ENCODE peak calls at places on chromosomes 1 and 21, in four cellular contexts. V, N, S and I are unnamed samples.

GRCh38 chr1:1259948-1260614 is 13.6 kb upstream of the C1QTNF12 start:
- DNase-seq in V (no peak), N (peak; percentile 84), S (no peak), I (peak; percentile 57)

GRCh38 chr1:7363481-7363880 is 407.6 kb upstream of the VAMP3 start:
- DNase-seq in V (no peak), S (no peak), N (no peak), I (peak; percentile 56)

GRCh38 chr1:20250346-20250989 is 40.2 kb upstream of the VWA5B1 start:
- DNase-seq in N (peak; percentile 66), V (peak; percentile 64), S (no peak), I (no peak)

GRCh38 chr1:200342511-200343400 is 67.1 kb downstream of the ZNF281 start:
- DNase-seq in N (no peak), V (no peak), S (no peak), I (no peak)

GRCh38 chr1:204578867-204579664 is 62.9 kb downstream of the MDM4 start:
- DNase-seq in N (peak; percentile 74), V (peak; percentile 71), S (peak; percentile 62), I (peak; percentile 36)

GRCh38 chr1:204506091-204506968 is 9.9 kb upstream of the MDM4 start:
- DNase-seq in S (peak; percentile 78), V (peak; percentile 87), N (peak; percentile 83), I (peak; percentile 55)

GRCh38 chr1:77605246-77606026 is 77.0 kb downstream of the ZZZ3 start:
- DNase-seq in V (peak; percentile 77), N (peak; percentile 82), S (peak; percentile 80), I (peak; percentile 62)

GRCh38 chr1:36151845-36152203 is 2.5 kb upstream of the TRAPPC3 start:
- DNase-seq in V (no peak), N (peak; percentile 69), S (no peak), I (no peak)

GRCh38 chr21:35066824-35067223 is 17.7 kb upstream of the RUNX1 start:
- DNase-seq in V (no peak), N (no peak), S (no peak), I (no peak)

GRCh38 chr1:113874017-113874879 is 2.7 kb upstream of the PTPN22 start:
- DNase-seq in N (no peak), S (no peak), V (no peak), I (no peak)

GRCh38 chr1:14815175-14815882 is 216.8 kb downstream of the KAZN start:
- DNase-seq in V (no peak), S (no peak), N (no peak), I (no peak)

GRCh38 chr1:119718969-119719368 is 7.2 kb downstream of the PHGDH start:
- DNase-seq in V (no peak), S (no peak), N (no peak), I (no peak)

GRCh38 chr1:23403038-23403336 is 21.6 kb downstream of the TCEA3 start:
- DNase-seq in S (no peak), N (no peak), V (no peak), I (no peak)

GRCh38 chr21:43600642-43601397 is 58.5 kb downstream of the HSF2BP start:
- DNase-seq in S (no peak), V (no peak), N (no peak), I (no peak)

GRCh38 chr1:22639286-22639685 is 2.9 kb downstream of the C1QA start:
- DNase-seq in N (peak; percentile 75), S (no peak), V (no peak), I (peak; percentile 27)

GRCh38 chr1:8096105-8097011 is 70.2 kb upstream of the ERRFI1 start:
- DNase-seq in V (no peak), N (no peak), S (no peak), I (no peak)

GRCh38 chr1:25204797-25205441 is 27.4 kb downstream of the SYF2 start:
- DNase-seq in N (peak; percentile 6), S (no peak), V (peak; percentile 41), I (no peak)

GRCh38 chr1:2944705-2945104 is 76.6 kb upstream of the ACTRT2 start:
- DNase-seq in S (no peak), V (peak; percentile 7), N (no peak), I (no peak)

GRCh38 chr1:2941907-2942306 is 79.4 kb upstream of the ACTRT2 start:
- DNase-seq in S (peak; percentile 48), V (peak; percentile 36), N (no peak), I (no peak)

GRCh38 chr1:2942410-2942809 is 78.9 kb upstream of the ACTRT2 start:
- DNase-seq in N (no peak), V (peak; percentile 57), S (peak; percentile 56), I (no peak)

GRCh38 chr1:2945821-2946231 is 75.4 kb upstream of the ACTRT2 start:
- DNase-seq in S (peak; percentile 51), V (peak; percentile 53), N (no peak), I (no peak)

DNA sequence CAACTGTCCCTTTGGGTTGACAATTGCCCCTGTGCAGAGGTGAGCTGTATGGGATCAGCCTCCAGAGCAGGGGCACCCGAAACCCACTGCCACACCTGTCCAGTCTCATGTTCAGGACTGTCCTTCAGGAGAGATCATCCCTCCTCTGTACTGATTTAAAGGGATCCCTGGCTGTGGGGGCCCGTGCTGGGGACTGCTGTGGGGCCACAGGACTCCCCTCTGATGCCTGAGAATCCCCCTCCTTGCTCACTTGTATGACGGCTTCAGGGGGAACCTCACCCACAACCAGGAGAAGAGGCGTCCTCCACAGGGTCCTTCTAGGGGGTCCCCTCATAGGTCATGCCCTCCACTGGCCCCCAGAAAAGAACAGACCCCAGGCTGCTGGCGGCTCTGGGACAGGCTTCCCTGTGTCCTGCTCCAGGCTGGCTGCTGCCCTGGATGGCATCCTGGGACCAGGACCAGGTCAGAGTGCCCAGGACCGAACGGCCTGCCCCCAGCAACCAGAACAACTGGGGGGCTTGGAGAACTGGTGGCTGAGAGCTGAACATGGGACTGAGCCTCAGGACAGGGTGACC is 77.5 kb upstream of the ACTRT2 start:
- DNase-seq in S (peak; percentile 51), V (peak; percentile 18), N (no peak), I (no peak)
- H3K9me3 ChIP-seq in S (peaks cover 17% of the 10 kb centered on the region), V (no peaks in the 10 kb centered on the region), N (no peaks in the 10 kb centered on the region), I (peaks cover 31% of the 10 kb centered on the region)

DNA sequence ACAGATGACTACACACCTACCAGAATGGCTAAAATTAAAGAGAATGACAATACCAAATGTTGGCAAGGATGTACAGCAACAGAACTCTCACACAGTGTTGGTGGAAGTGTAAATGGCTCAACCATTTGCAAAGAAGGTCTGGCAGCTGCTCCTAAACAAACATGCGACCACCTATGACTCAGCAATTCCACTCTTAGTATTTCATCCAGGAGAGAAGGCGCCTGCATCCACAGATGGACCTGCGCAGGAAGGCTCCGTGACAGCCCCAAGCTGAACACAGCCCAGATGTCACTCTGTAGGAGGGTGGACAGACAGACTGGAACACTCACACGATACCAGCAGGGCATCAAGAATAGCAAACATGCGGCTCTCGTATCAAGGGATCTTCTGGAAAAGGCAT is 6.7 kb downstream of the PTTG1IP start:
- DNase-seq in N (peak; percentile 24), V (no peak), S (no peak), I (no peak)
- H3K4me3 ChIP-seq in N (no peak overlapping the region), V (no peak overlapping the region), S (no peak overlapping the region), I (peak overlapping the region; percentile 10)

DNA sequence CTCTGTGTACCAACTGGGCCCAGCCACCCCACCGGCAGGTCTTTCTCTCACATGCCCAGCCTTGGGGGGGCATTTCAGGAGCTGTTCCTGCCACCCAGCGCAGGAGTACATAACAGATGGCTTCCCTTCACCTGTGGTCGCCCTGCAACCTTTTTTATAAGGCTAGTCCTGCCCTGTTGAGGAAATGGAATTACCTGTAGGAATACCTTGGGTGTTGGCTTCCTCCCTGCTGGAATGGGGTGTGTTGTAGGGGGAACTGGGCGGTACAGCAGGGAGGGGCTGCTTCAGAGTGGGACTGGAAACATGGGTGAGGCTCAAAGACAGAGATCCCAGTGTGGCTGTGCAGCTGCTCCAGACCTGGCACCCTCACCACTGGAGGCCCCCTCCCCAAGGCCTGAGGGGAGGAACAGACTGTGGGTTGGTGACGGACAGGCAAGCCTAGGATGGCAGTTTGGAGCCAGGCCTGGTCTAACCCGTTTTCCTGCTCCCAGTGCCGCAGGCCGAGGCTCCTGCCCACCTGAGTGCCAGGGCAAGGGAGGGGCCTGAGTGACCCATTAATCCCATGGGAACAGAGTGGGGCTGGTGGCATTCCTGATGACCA is 4.4 kb downstream of the EFNA3 start:
- DNase-seq in S (no peak), N (peak; percentile 36), V (peak; percentile 62), I (no peak)
- H3K27me3 ChIP-seq in S (peaks cover 9% of the 10 kb centered on the region), N (no peaks in the 10 kb centered on the region), V (peaks cover 58% of the 10 kb centered on the region), I (peaks cover 60% of the 10 kb centered on the region)

GRCh38 chr1:247111259-247111635 is 7.1 kb upstream of the ZNF669 start:
- DNase-seq in S (no peak), N (peak; percentile 55), V (no peak), I (no peak)

GRCh38 chr1:247112479-247112781 is 8.3 kb upstream of the ZNF669 start:
- DNase-seq in V (no peak), S (no peak), N (peak; percentile 67), I (no peak)

GRCh38 chr1:247110627-247111258 is 6.6 kb upstream of the ZNF669 start:
- DNase-seq in N (peak; percentile 21), V (no peak), S (no peak), I (no peak)

GRCh38 chr1:247113094-247113497 is 8.9 kb upstream of the ZNF669 start:
- DNase-seq in V (no peak), S (no peak), N (no peak), I (no peak)

GRCh38 chr1:247111636-247112478 is 7.7 kb upstream of the ZNF669 start:
- DNase-seq in V (peak; percentile 87), N (peak; percentile 93), S (peak; percentile 87), I (peak; percentile 81)
- H3K9me3 ChIP-seq in V (no peaks in the 10 kb centered on the region), N (no peaks in the 10 kb centered on the region), S (no peaks in the 10 kb centered on the region), I (no peaks in the 10 kb centered on the region)

DNA sequence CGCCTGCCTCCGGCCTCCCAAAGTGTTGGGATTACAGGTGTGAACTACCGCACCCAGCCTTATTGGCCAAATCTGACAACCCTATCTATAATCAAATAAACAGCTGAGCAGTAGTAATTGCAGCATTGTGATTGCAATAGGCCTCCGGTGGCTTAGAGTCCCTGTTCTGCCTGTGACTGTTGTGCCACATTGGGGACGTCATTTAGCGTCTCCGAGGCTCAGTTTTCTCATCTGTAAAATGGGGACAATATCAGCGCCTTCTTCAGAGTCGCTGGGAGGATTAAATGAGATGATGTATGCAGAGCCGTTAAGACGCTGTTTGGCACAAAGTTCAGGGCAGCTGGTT is 528 bp upstream of the CAPN2 start:
- DNase-seq in N (no peak), S (no peak), V (no peak), I (no peak)
- H3K4me3 ChIP-seq in N (no peak overlapping the region), S (peak overlapping the region; percentile 71), V (peak overlapping the region; percentile 69), I (peak overlapping the region; percentile 90)